ENCODE peak calls at places on chromosomes 12 and 14, in eight cellular contexts. H is CD4-positive, CD25-positive, alpha-beta regulatory T cell; I is left ventricle myocardium inferior; L is vagina; C is thyroid gland; E is HepG2; U is gastrocnemius medialis; W is PC-9. M is an unnamed sample. For H3K4me1, the result is how much of the 10 kb centered on the place peaks cover.

GRCh38 chr14:59771577-59771976 is 99.0 kb downstream of the RTN1 start:
- DNase-seq in L (no peak), W (no peak), H (no peak), C (no peak), U (no peak), E (no peak), I (no peak), M (no peak)

GRCh38 chr12:26238341-26239126 is 43.2 kb downstream of the SSPN start:
- DNase-seq in U (no peak), H (no peak), L (no peak), C (peak), I (peak), E (no peak), W (no peak), M (no peak)

GRCh38 chr14:69059658-69060648 is 80.9 kb upstream of the ACTN1 start:
- DNase-seq in E (no peak), H (no peak), L (no peak), C (no peak), W (no peak), U (peak), I (no peak), M (peak)

GRCh38 chr12:31471823-31472222 is 119.1 kb downstream of the DENND5B start:
- DNase-seq in I (no peak), H (no peak), L (no peak), U (no peak), E (no peak), W (no peak), C (no peak), M (no peak)

GRCh38 chr12:101924647-101925046 is 47.3 kb downstream of the DRAM1 start:
- DNase-seq in L (no peak), U (no peak), W (no peak), C (no peak), H (no peak), I (no peak), E (no peak), M (no peak)

GRCh38 chr12:46217686-46218508 is 50.9 kb downstream of the SLC38A1 start:
- DNase-seq in E (no peak), W (no peak), I (no peak), U (no peak), L (no peak), C (no peak), H (peak), M (no peak)

GRCh38 chr12:95538656-95539055 is 12.6 kb downstream of the USP44 start:
- DNase-seq in L (no peak), W (no peak), H (no peak), E (no peak), C (no peak), I (no peak), U (no peak), M (no peak)

GRCh38 chr12:34393086-34393820 is 371.0 kb downstream of the ALG10 start:
- DNase-seq in H (no peak), I (peak), E (no peak), L (peak), C (no peak), U (peak), W (no peak), M (peak)

GRCh38 chr12:2902287-2902880 is 11.7 kb downstream of the TULP3 start:
- DNase-seq in H (no peak), U (no peak), W (no peak), E (no peak), C (peak), L (no peak), I (no peak), M (no peak)

GRCh38 chr14:105419305-105420091 is at the start of gene MTA1:
- DNase-seq in H (peak), I (peak), W (no peak), L (no peak), C (peak), E (peak), U (no peak), M (no peak)

GRCh38 chr12:2008677-2009076 is 4.4 kb upstream of the DCP1B start:
- DNase-seq in I (no peak), C (no peak), W (no peak), U (no peak), H (no peak), L (no peak), E (no peak), M (no peak)

GRCh38 chr12:108633534-108634224 is at the start of gene SELPLG:
- DNase-seq in L (peak), U (peak), H (peak), E (no peak), I (peak), C (peak), W (no peak), M (peak)

GRCh38 chr12:67630373-67631088 is 18.0 kb upstream of the DYRK2 start:
- DNase-seq in C (peak), E (peak), U (peak), W (no peak), L (no peak), I (no peak), H (peak), M (no peak)

GRCh38 chr14:77482422-77482821 is 16.2 kb downstream of the ISM2 start:
- DNase-seq in U (no peak), H (no peak), I (no peak), E (no peak), C (no peak), L (no peak), W (no peak), M (no peak)

GRCh38 chr14:64337901-64338615 is 43.9 kb upstream of the ESR2 start:
- DNase-seq in H (peak), W (peak), C (peak), L (no peak), E (peak), I (no peak), U (peak), M (no peak)

GRCh38 chr12:94644141-94644575 is 6.2 kb downstream of the TMCC3 start:
- DNase-seq in W (peak), I (no peak), L (no peak), U (no peak), C (no peak), E (no peak), H (no peak), M (no peak)

GRCh38 chr12:117596968-117597367 is 235.5 kb upstream of the NOS1 start:
- DNase-seq in I (no peak), U (no peak), W (no peak), E (no peak), C (no peak), H (no peak), L (no peak), M (no peak)

GRCh38 chr12:48004039-48004940 is at the start of gene COL2A1:
- DNase-seq in U (no peak), I (no peak), L (no peak), E (no peak), W (no peak), H (no peak), C (no peak), M (no peak)

GRCh38 chr14:51996148-51996746 is 6.9 kb downstream of the RTRAF start:
- DNase-seq in L (no peak), I (no peak), H (no peak), U (no peak), E (no peak), W (no peak), C (no peak), M (no peak)

GRCh38 chr14:96897184-96897583 is 100.0 kb downstream of the VRK1 start:
- DNase-seq in H (no peak), W (no peak), E (no peak), I (no peak), L (no peak), U (no peak), C (no peak), M (no peak)

GRCh38 chr12:110403146-110403974 is at the start of gene ANAPC7:
- DNase-seq in C (peak), H (peak), E (peak), W (peak), I (peak), L (no peak), U (peak), M (peak)

GRCh38 chr14:68655021-68655811 is 137.7 kb downstream of the ZFP36L1 start:
- DNase-seq in L (peak), U (no peak), E (peak), C (no peak), I (no peak), W (no peak), H (no peak), M (peak)

GRCh38 chr14:22483863-22484593 is 105.0 kb downstream of the DAD1 start:
- DNase-seq in E (no peak), I (no peak), U (no peak), W (no peak), L (no peak), H (no peak), C (no peak), M (no peak)

GRCh38 chr14:24935796-24936195 is 114.2 kb downstream of the STXBP6 start:
- DNase-seq in E (no peak), U (no peak), W (no peak), C (no peak), L (no peak), H (no peak), I (no peak), M (no peak)

GRCh38 chr12:19712041-19712440 is 272.7 kb downstream of the AEBP2 start:
- DNase-seq in H (no peak), U (no peak), W (no peak), E (no peak), I (no peak), C (no peak), L (no peak), M (no peak)

GRCh38 chr12:67663121-67663520 is 14.6 kb downstream of the DYRK2 start:
- DNase-seq in C (no peak), I (no peak), W (no peak), H (no peak), U (no peak), E (no peak), L (no peak), M (no peak)

GRCh38 chr14:54252072-54252730 is 144.6 kb upstream of the CDKN3 start:
- DNase-seq in E (peak), U (no peak), L (no peak), W (peak), H (no peak), I (no peak), C (no peak), M (no peak)

GRCh38 chr12:3000548-3001275 is 41.5 kb downstream of the TEAD4 start:
- DNase-seq in I (no peak), C (no peak), U (peak), E (peak), W (no peak), H (no peak), L (no peak), M (no peak)

GRCh38 chr14:61416587-61416986 is 95.2 kb downstream of the PRKCH start:
- DNase-seq in I (no peak), W (no peak), H (no peak), E (no peak), U (no peak), L (no peak), C (no peak), M (no peak)

GRCh38 chr12:25025951-25026490 is 77.1 kb upstream of the BCAT1 start:
- DNase-seq in W (no peak), E (no peak), U (no peak), I (no peak), C (no peak), L (no peak), H (no peak), M (no peak)
- H3K4me3 ChIP-seq in W (no peak), E (no peak), U (no peak), I (no peak), C (no peak), L (no peak), H (no peak), M (no peak)

GRCh38 chr12:132246997-132247717 is 82.2 kb downstream of the GALNT9 start:
- DNase-seq in U (no peak), W (no peak), I (no peak), L (no peak), E (no peak), C (no peak), H (no peak), M (peak)

GRCh38 chr12:132247718-132248438 is 81.5 kb downstream of the GALNT9 start:
- DNase-seq in W (no peak), H (no peak), U (no peak), I (no peak), L (no peak), E (no peak), C (no peak), M (no peak)

GRCh38 chr12:132249747-132250478 is 79.5 kb downstream of the GALNT9 start:
- DNase-seq in W (no peak), H (no peak), U (no peak), L (no peak), I (no peak), E (no peak), C (no peak), M (no peak)

GRCh38 chr12:132250707-132251106 is 78.7 kb downstream of the GALNT9 start:
- DNase-seq in U (no peak), I (no peak), E (no peak), C (no peak), H (no peak), L (no peak), W (no peak), M (no peak)

GRCh38 chr12:132248439-132249157 is 80.8 kb downstream of the GALNT9 start:
- DNase-seq in U (no peak), H (no peak), E (no peak), I (no peak), W (no peak), C (no peak), L (no peak), M (no peak)
- H3K4me1 ChIP-seq in U (under half), H (under half), E (under half), I (under half), W (under half), C (under half), L (under half), M (under half)

GRCh38 chr12:6187948-6188793 is 12.0 kb upstream of the CD9 start:
- DNase-seq in C (no peak), U (no peak), W (no peak), I (no peak), L (no peak), H (no peak), E (no peak), M (no peak)
- H3K4me3 ChIP-seq in C (no peak), U (no peak), W (no peak), I (no peak), L (no peak), H (no peak), E (no peak), M (no peak)

GRCh38 chr14:81415781-81416180 is 15.7 kb upstream of the STON2 start:
- DNase-seq in L (no peak), W (no peak), C (no peak), H (no peak), E (no peak), U (no peak), I (no peak), M (no peak)

GRCh38 chr14:81408595-81408994 is 8.5 kb upstream of the STON2 start:
- DNase-seq in U (no peak), E (peak), W (peak), C (peak), L (no peak), I (no peak), H (no peak), M (no peak)

GRCh38 chr14:81414123-81414522 is 14.0 kb upstream of the STON2 start:
- DNase-seq in I (no peak), L (no peak), H (no peak), E (no peak), U (no peak), W (no peak), C (no peak), M (no peak)

GRCh38 chr14:81416233-81416927 is 16.3 kb upstream of the STON2 start:
- DNase-seq in E (no peak), W (no peak), U (no peak), C (no peak), L (no peak), I (no peak), H (no peak), M (no peak)

GRCh38 chr14:81412779-81413178 is 12.7 kb upstream of the STON2 start:
- DNase-seq in U (no peak), H (no peak), E (no peak), W (no peak), C (peak), I (no peak), L (no peak), M (no peak)
- H3K4me1 ChIP-seq in U (under half), H (under half), E (under half), W (under half), C (under half), I (under half), L (under half), M (under half)

GRCh38 chr12:52964556-52965336 is 15.8 kb downstream of the KRT18 start:
- DNase-seq in U (no peak), W (no peak), E (no peak), I (no peak), C (no peak), L (no peak), H (no peak), M (no peak)

GRCh38 chr12:52969828-52970569 is 21.1 kb downstream of the KRT18 start:
- DNase-seq in H (no peak), E (peak), I (peak), U (no peak), L (no peak), W (peak), C (peak), M (no peak)

GRCh38 chr12:52965337-52965731 is 16.4 kb downstream of the KRT18 start:
- DNase-seq in L (no peak), U (no peak), I (no peak), C (no peak), W (no peak), H (no peak), E (no peak), M (no peak)
- H3K4me3 ChIP-seq in L (peak), U (no peak), I (peak), C (peak), W (peak), H (no peak), E (no peak), M (peak)

GRCh38 chr12:6869049-6870021 is 2.0 kb downstream of the TPI1 start:
- DNase-seq in H (peak), E (peak), C (peak), W (peak), I (peak), U (peak), L (no peak), M (peak)
- H3K4me1 ChIP-seq in H (half or more), E (half or more), C (under half), W (under half), I (half or more), U (under half), L (under half), M (under half)

GRCh38 chr12:116317986-116318737 is 40.7 kb upstream of the MED13L start:
- DNase-seq in U (peak), L (no peak), C (peak), I (no peak), W (no peak), H (no peak), E (no peak), M (no peak)
- H3K4me3 ChIP-seq in U (peak), L (peak), C (peak), I (no peak), W (no peak), H (no peak), E (no peak), M (peak)

GRCh38 chr12:6216581-6216980 is 16.4 kb downstream of the CD9 start:
- DNase-seq in E (no peak), W (no peak), H (no peak), I (no peak), C (no peak), U (no peak), L (no peak), M (no peak)
- H3K4me1 ChIP-seq in E (under half), W (half or more), H (under half), I (half or more), C (half or more), U (under half), L (half or more), M (half or more)

GRCh38 chr12:91680864-91681263 is 464.8 kb downstream of the BTG1 start:
- DNase-seq in W (no peak), U (no peak), C (no peak), I (no peak), L (no peak), H (no peak), E (no peak), M (no peak)
- H3K4me3 ChIP-seq in W (no peak), U (no peak), C (no peak), I (no peak), L (no peak), H (no peak), E (no peak), M (no peak)

DNA sequence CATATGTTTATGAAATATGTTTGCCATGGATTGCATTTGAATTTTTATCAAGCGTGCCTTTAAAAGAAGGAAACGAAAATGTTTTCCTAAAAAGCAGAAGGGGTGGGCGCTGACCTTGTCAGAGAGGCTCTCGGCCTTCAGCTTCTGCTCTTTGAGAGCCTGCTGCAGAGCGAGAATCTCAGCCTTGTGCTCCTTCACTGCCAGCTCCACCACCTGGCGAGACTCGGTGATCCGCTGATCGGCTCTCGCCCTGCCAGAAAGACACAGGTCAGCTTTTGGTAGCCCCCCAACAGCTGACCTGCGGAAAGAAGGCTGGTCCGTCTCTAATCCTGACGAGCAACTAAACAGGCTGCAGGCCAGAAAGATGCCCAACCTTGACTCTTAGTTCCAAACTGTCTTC is 62.4 kb downstream of the PRKAB1 start:
- DNase-seq in U (no peak), E (no peak), H (no peak), I (no peak), L (no peak), W (no peak), C (no peak), M (no peak)
- H3K4me1 ChIP-seq in U (under half), E (under half), H (under half), I (under half), L (under half), W (under half), C (under half), M (under half)